ENCODE peak calls at places on chromosomes 5 and 9, in ten cellular contexts. E, P, F, N, Z, X, W, I, L and J are unnamed samples.

GRCh38 chr9:70883056-70883455 is 238.4 kb downstream of the TRPM3 start:
- DNase-seq in E (no peak), P (no peak), F (no peak), N (no peak), Z (no peak), X (no peak), W (peak), I (no peak), L (no peak), J (no peak)

GRCh38 chr5:114477816-114478330 is 116.0 kb downstream of the KCNN2 start:
- DNase-seq in E (no peak), P (no peak), F (no peak), N (no peak), Z (no peak), X (no peak), W (no peak), I (no peak), L (no peak), J (no peak)

GRCh38 chr5:155605898-155606297 is 592.3 kb downstream of the KIF4B start:
- DNase-seq in E (no peak), P (no peak), F (no peak), N (no peak), Z (no peak), X (no peak), W (no peak), I (no peak), L (no peak), J (no peak)

GRCh38 chr9:134320195-134320885 is 5.9 kb upstream of the RXRA start:
- DNase-seq in E (no peak), P (no peak), F (no peak), N (no peak), Z (no peak), X (no peak), W (no peak), I (no peak), L (no peak), J (peak)

GRCh38 chr5:856531-857425 is 6.0 kb upstream of the ZDHHC11 start:
- DNase-seq in E (no peak), P (no peak), F (peak), N (peak), Z (no peak), X (no peak), W (no peak), I (no peak), L (no peak), J (no peak)

GRCh38 chr9:73736266-73736665 is 584.6 kb downstream of the ANXA1 start:
- DNase-seq in E (no peak), P (no peak), F (no peak), N (no peak), Z (no peak), X (no peak), W (no peak), I (no peak), L (no peak), J (no peak)

GRCh38 chr9:24245988-24246387 is 299.7 kb downstream of the IZUMO3 start:
- DNase-seq in E (no peak), P (no peak), F (no peak), N (no peak), Z (peak), X (no peak), W (peak), I (no peak), L (no peak), J (peak)

GRCh38 chr5:59095480-59095879 is 512.6 kb downstream of the RAB3C start:
- DNase-seq in E (no peak), P (no peak), F (no peak), N (no peak), Z (peak), X (no peak), W (no peak), I (no peak), L (no peak), J (no peak)

GRCh38 chr5:94153736-94154450 is 412.5 kb upstream of the POU5F2 start:
- DNase-seq in E (no peak), P (no peak), F (no peak), N (no peak), Z (peak), X (no peak), W (peak), I (no peak), L (no peak), J (no peak)

GRCh38 chr9:136693490-136694162 is 6.4 kb upstream of the AGPAT2 start:
- DNase-seq in E (no peak), P (no peak), F (no peak), N (no peak), Z (no peak), X (no peak), W (peak), I (peak), L (no peak), J (no peak)

GRCh38 chr9:107312651-107313050 is 29.6 kb downstream of the RAD23B start:
- DNase-seq in E (no peak), P (peak), F (no peak), N (no peak), Z (peak), X (no peak), W (peak), I (no peak), L (peak), J (peak)

GRCh38 chr9:93496285-93496684 is 42.9 kb upstream of the FAM120AOS start:
- DNase-seq in E (no peak), P (no peak), F (no peak), N (no peak), Z (peak), X (no peak), W (no peak), I (no peak), L (no peak), J (no peak)

GRCh38 chr5:179265529-179266290 is 79.6 kb downstream of the ADAMTS2 start:
- DNase-seq in E (no peak), P (peak), F (peak), N (no peak), Z (peak), X (no peak), W (peak), I (peak), L (peak), J (peak)